ENCODE peak calls at places on chromosomes 5 and 9, in nine cellular contexts. One of them, this sample, is unnamed.
A peak's percentile ranks its signal among the peaks of the same experiment; 100 is the strongest.

GRCh38 chr5:58462623-58463230 is 2.8 kb upstream of the PLK2 start:
- DNase-seq in fibroblast of villous mesenchyme: peak; percentile 77
- DNase-seq in fibroblast of lung: peak; percentile 53
- DNase-seq in HepG2: peak; percentile 65
- DNase-seq in cardiac muscle cell: peak; percentile 82
- DNase-seq in OCI-LY7: peak; percentile 42
- DNase-seq in CD8-positive, alpha-beta T cell: peak; percentile 33
- DNase-seq in astrocyte: peak; percentile 38
- DNase-seq in heart left ventricle: peak; percentile 30
- DNase-seq in this sample: peak; percentile 80

GRCh38 chr5:68255305-68256130 is 40.0 kb downstream of the PIK3R1 start:
- DNase-seq in fibroblast of villous mesenchyme: peak; percentile 47
- DNase-seq in fibroblast of lung: no peak
- DNase-seq in HepG2: no peak
- DNase-seq in cardiac muscle cell: no peak
- DNase-seq in OCI-LY7: no peak
- DNase-seq in CD8-positive, alpha-beta T cell: no peak
- DNase-seq in astrocyte: no peak
- DNase-seq in heart left ventricle: no peak
- DNase-seq in this sample: no peak

GRCh38 chr5:60844429-60844890 is 391 bp upstream of the ELOVL7 start:
- DNase-seq in fibroblast of villous mesenchyme: peak; percentile 10
- DNase-seq in fibroblast of lung: peak; percentile 30
- DNase-seq in HepG2: peak; percentile 5
- DNase-seq in cardiac muscle cell: peak; percentile 17
- DNase-seq in OCI-LY7: no peak
- DNase-seq in CD8-positive, alpha-beta T cell: no peak
- DNase-seq in astrocyte: peak; percentile 16
- DNase-seq in heart left ventricle: no peak
- DNase-seq in this sample: peak; percentile 60

GRCh38 chr5:90547072-90547536 is 11.5 kb upstream of the ADGRV1 start:
- DNase-seq in fibroblast of villous mesenchyme: no peak
- DNase-seq in fibroblast of lung: no peak
- DNase-seq in HepG2: peak; percentile 62
- DNase-seq in cardiac muscle cell: no peak
- DNase-seq in OCI-LY7: no peak
- DNase-seq in CD8-positive, alpha-beta T cell: no peak
- DNase-seq in astrocyte: no peak
- DNase-seq in heart left ventricle: no peak
- DNase-seq in this sample: no peak

GRCh38 chr9:129382281-129383004 is 204.4 kb upstream of the IER5L start:
- DNase-seq in fibroblast of villous mesenchyme: no peak
- DNase-seq in fibroblast of lung: no peak
- DNase-seq in HepG2: no peak
- DNase-seq in cardiac muscle cell: peak; percentile 18
- DNase-seq in OCI-LY7: no peak
- DNase-seq in CD8-positive, alpha-beta T cell: no peak
- DNase-seq in astrocyte: no peak
- DNase-seq in heart left ventricle: no peak
- DNase-seq in this sample: no peak

GRCh38 chr5:54309751-54310432 is 481 bp downstream of the ARL15 start:
- DNase-seq in fibroblast of villous mesenchyme: peak; percentile 35
- DNase-seq in fibroblast of lung: peak; percentile 29
- DNase-seq in HepG2: no peak
- DNase-seq in cardiac muscle cell: peak; percentile 21
- DNase-seq in OCI-LY7: peak; percentile 31
- DNase-seq in CD8-positive, alpha-beta T cell: peak; percentile 46
- DNase-seq in astrocyte: no peak
- DNase-seq in heart left ventricle: peak; percentile 47
- DNase-seq in this sample: peak; percentile 61

GRCh38 chr9:135211524-135211890 is 124.0 kb downstream of the OLFM1 start:
- DNase-seq in fibroblast of villous mesenchyme: no peak
- DNase-seq in fibroblast of lung: no peak
- DNase-seq in HepG2: no peak
- DNase-seq in cardiac muscle cell: no peak
- DNase-seq in OCI-LY7: no peak
- DNase-seq in CD8-positive, alpha-beta T cell: no peak
- DNase-seq in astrocyte: no peak
- DNase-seq in heart left ventricle: no peak
- DNase-seq in this sample: no peak

GRCh38 chr9:7089794-7090193 is 332.0 kb downstream of the KDM4C start:
- DNase-seq in fibroblast of villous mesenchyme: no peak
- DNase-seq in fibroblast of lung: no peak
- DNase-seq in HepG2: no peak
- DNase-seq in cardiac muscle cell: no peak
- DNase-seq in OCI-LY7: no peak
- DNase-seq in CD8-positive, alpha-beta T cell: no peak
- DNase-seq in astrocyte: no peak
- DNase-seq in heart left ventricle: no peak
- DNase-seq in this sample: no peak

GRCh38 chr9:91207889-91208651 is 153.6 kb downstream of the AUH start:
- DNase-seq in fibroblast of villous mesenchyme: peak; percentile 83
- DNase-seq in fibroblast of lung: peak; percentile 58
- DNase-seq in HepG2: peak; percentile 88
- DNase-seq in cardiac muscle cell: peak; percentile 84
- DNase-seq in OCI-LY7: peak; percentile 94
- DNase-seq in CD8-positive, alpha-beta T cell: no peak
- DNase-seq in astrocyte: peak; percentile 58
- DNase-seq in heart left ventricle: no peak
- DNase-seq in this sample: peak; percentile 47

GRCh38 chr5:134637106-134637721 is 4.6 kb upstream of the SAR1B start:
- DNase-seq in fibroblast of villous mesenchyme: no peak
- DNase-seq in fibroblast of lung: no peak
- DNase-seq in HepG2: no peak
- DNase-seq in cardiac muscle cell: no peak
- DNase-seq in OCI-LY7: no peak
- DNase-seq in CD8-positive, alpha-beta T cell: no peak
- DNase-seq in astrocyte: no peak
- DNase-seq in heart left ventricle: no peak
- DNase-seq in this sample: no peak

GRCh38 chr9:13580760-13581159 is 301.3 kb upstream of the MPDZ start:
- DNase-seq in fibroblast of villous mesenchyme: no peak
- DNase-seq in fibroblast of lung: no peak
- DNase-seq in HepG2: no peak
- DNase-seq in cardiac muscle cell: no peak
- DNase-seq in OCI-LY7: no peak
- DNase-seq in CD8-positive, alpha-beta T cell: no peak
- DNase-seq in astrocyte: no peak
- DNase-seq in heart left ventricle: no peak
- DNase-seq in this sample: no peak

GRCh38 chr9:113958556-113958955 is 82.4 kb downstream of the ZNF618 start:
- DNase-seq in fibroblast of villous mesenchyme: no peak
- DNase-seq in fibroblast of lung: no peak
- DNase-seq in HepG2: no peak
- DNase-seq in cardiac muscle cell: no peak
- DNase-seq in OCI-LY7: no peak
- DNase-seq in CD8-positive, alpha-beta T cell: no peak
- DNase-seq in astrocyte: no peak
- DNase-seq in heart left ventricle: no peak
- DNase-seq in this sample: no peak

GRCh38 chr9:113687680-113688371 is 188.3 kb upstream of the ZNF618 start:
- DNase-seq in fibroblast of villous mesenchyme: peak; percentile 37
- DNase-seq in fibroblast of lung: no peak
- DNase-seq in HepG2: no peak
- DNase-seq in cardiac muscle cell: peak; percentile 72
- DNase-seq in OCI-LY7: no peak
- DNase-seq in CD8-positive, alpha-beta T cell: no peak
- DNase-seq in astrocyte: no peak
- DNase-seq in heart left ventricle: no peak
- DNase-seq in this sample: no peak

GRCh38 chr5:122089096-122089495 is 11.0 kb upstream of the LOX start:
- DNase-seq in fibroblast of villous mesenchyme: no peak
- DNase-seq in fibroblast of lung: peak; percentile 73
- DNase-seq in HepG2: no peak
- DNase-seq in cardiac muscle cell: peak; percentile 47
- DNase-seq in OCI-LY7: no peak
- DNase-seq in CD8-positive, alpha-beta T cell: no peak
- DNase-seq in astrocyte: peak; percentile 66
- DNase-seq in heart left ventricle: no peak
- DNase-seq in this sample: no peak

GRCh38 chr9:36924071-36924470 is 110.0 kb downstream of the PAX5 start:
- DNase-seq in fibroblast of villous mesenchyme: peak; percentile 63
- DNase-seq in fibroblast of lung: peak; percentile 92
- DNase-seq in HepG2: peak; percentile 45
- DNase-seq in cardiac muscle cell: peak; percentile 81
- DNase-seq in OCI-LY7: no peak
- DNase-seq in CD8-positive, alpha-beta T cell: no peak
- DNase-seq in astrocyte: peak; percentile 91
- DNase-seq in heart left ventricle: no peak
- DNase-seq in this sample: peak; percentile 82

GRCh38 chr5:34469971-34470370 is 186.2 kb upstream of the RAI14 start:
- DNase-seq in fibroblast of villous mesenchyme: no peak
- DNase-seq in fibroblast of lung: no peak
- DNase-seq in HepG2: no peak
- DNase-seq in cardiac muscle cell: no peak
- DNase-seq in OCI-LY7: no peak
- DNase-seq in CD8-positive, alpha-beta T cell: no peak
- DNase-seq in astrocyte: no peak
- DNase-seq in heart left ventricle: no peak
- DNase-seq in this sample: no peak

GRCh38 chr9:108835831-108836230 is 20.0 kb downstream of the ACTL7B start:
- DNase-seq in fibroblast of villous mesenchyme: no peak
- DNase-seq in fibroblast of lung: no peak
- DNase-seq in HepG2: no peak
- DNase-seq in cardiac muscle cell: no peak
- DNase-seq in OCI-LY7: no peak
- DNase-seq in CD8-positive, alpha-beta T cell: no peak
- DNase-seq in astrocyte: no peak
- DNase-seq in heart left ventricle: no peak
- DNase-seq in this sample: no peak

GRCh38 chr9:21682981-21683380 is 119.5 kb upstream of the MTAP start:
- DNase-seq in fibroblast of villous mesenchyme: peak; percentile 69
- DNase-seq in fibroblast of lung: peak; percentile 81
- DNase-seq in HepG2: no peak
- DNase-seq in cardiac muscle cell: peak; percentile 41
- DNase-seq in OCI-LY7: no peak
- DNase-seq in CD8-positive, alpha-beta T cell: no peak
- DNase-seq in astrocyte: peak; percentile 79
- DNase-seq in heart left ventricle: no peak
- DNase-seq in this sample: peak; percentile 83

GRCh38 chr5:102911973-102912372 is 156.9 kb downstream of the PAM start:
- DNase-seq in fibroblast of villous mesenchyme: peak; percentile 35
- DNase-seq in fibroblast of lung: peak; percentile 84
- DNase-seq in HepG2: no peak
- DNase-seq in cardiac muscle cell: peak; percentile 71
- DNase-seq in OCI-LY7: no peak
- DNase-seq in CD8-positive, alpha-beta T cell: no peak
- DNase-seq in astrocyte: peak; percentile 78
- DNase-seq in heart left ventricle: no peak
- DNase-seq in this sample: peak; percentile 55

GRCh38 chr5:134006119-134006514 is 1.3 kb upstream of the VDAC1 start:
- DNase-seq in fibroblast of villous mesenchyme: no peak
- DNase-seq in fibroblast of lung: no peak
- DNase-seq in HepG2: no peak
- DNase-seq in cardiac muscle cell: no peak
- DNase-seq in OCI-LY7: no peak
- DNase-seq in CD8-positive, alpha-beta T cell: no peak
- DNase-seq in astrocyte: no peak
- DNase-seq in heart left ventricle: no peak
- DNase-seq in this sample: no peak

GRCh38 chr9:135224921-135225541 is 137.6 kb downstream of the OLFM1 start:
- DNase-seq in fibroblast of villous mesenchyme: no peak
- DNase-seq in fibroblast of lung: no peak
- DNase-seq in HepG2: no peak
- DNase-seq in cardiac muscle cell: no peak
- DNase-seq in OCI-LY7: no peak
- DNase-seq in CD8-positive, alpha-beta T cell: no peak
- DNase-seq in astrocyte: no peak
- DNase-seq in heart left ventricle: no peak
- DNase-seq in this sample: no peak

GRCh38 chr5:168366124-168366523 is 74.7 kb downstream of the WWC1 start:
- DNase-seq in fibroblast of villous mesenchyme: peak; percentile 18
- DNase-seq in fibroblast of lung: peak; percentile 88
- DNase-seq in HepG2: no peak
- DNase-seq in cardiac muscle cell: peak; percentile 72
- DNase-seq in OCI-LY7: no peak
- DNase-seq in CD8-positive, alpha-beta T cell: no peak
- DNase-seq in astrocyte: peak; percentile 85
- DNase-seq in heart left ventricle: no peak
- DNase-seq in this sample: peak; percentile 93

GRCh38 chr5:139758510-139759036 is 37.0 kb upstream of the PSD2 start:
- DNase-seq in fibroblast of villous mesenchyme: no peak
- DNase-seq in fibroblast of lung: no peak
- DNase-seq in HepG2: no peak
- DNase-seq in cardiac muscle cell: no peak
- DNase-seq in OCI-LY7: no peak
- DNase-seq in CD8-positive, alpha-beta T cell: no peak
- DNase-seq in astrocyte: no peak
- DNase-seq in heart left ventricle: no peak
- DNase-seq in this sample: no peak
- TF ChIP-seq CTCF in fibroblast of villous mesenchyme: no peak
- TF ChIP-seq CTCF in fibroblast of lung: no peak
- TF ChIP-seq CTCF in HepG2: no peak
- TF ChIP-seq CTCF in cardiac muscle cell: no peak
- TF ChIP-seq CTCF in OCI-LY7: no peak
- TF ChIP-seq CTCF in CD8-positive, alpha-beta T cell: no peak
- TF ChIP-seq CTCF in astrocyte: no peak
- TF ChIP-seq CTCF in heart left ventricle: no peak
- TF ChIP-seq CTCF in this sample: no peak

DNA sequence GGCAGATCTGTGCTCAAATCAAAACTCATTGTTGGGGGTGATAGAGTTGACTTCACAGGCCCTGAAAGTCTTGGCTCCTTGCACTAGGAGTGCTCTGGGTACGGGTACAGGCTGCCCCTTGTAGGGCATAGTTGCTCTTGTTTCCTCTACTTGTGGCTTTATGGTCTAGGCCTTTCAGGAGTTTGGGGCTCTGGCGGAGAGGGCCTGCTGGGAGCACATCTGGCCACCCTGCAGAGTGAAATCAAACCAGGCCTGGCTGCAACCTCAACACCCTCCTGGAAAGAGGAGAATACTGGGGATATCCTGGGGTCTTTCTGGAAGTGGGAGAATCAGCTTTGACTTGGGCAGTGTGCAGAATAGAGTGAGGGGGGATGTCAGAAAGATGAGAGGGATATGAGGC is 1.5 kb downstream of the TGFBI start:
- DNase-seq in fibroblast of villous mesenchyme: peak; percentile 21
- DNase-seq in fibroblast of lung: no peak
- DNase-seq in HepG2: no peak
- DNase-seq in cardiac muscle cell: no peak
- DNase-seq in OCI-LY7: no peak
- DNase-seq in CD8-positive, alpha-beta T cell: no peak
- DNase-seq in astrocyte: no peak
- DNase-seq in heart left ventricle: no peak
- DNase-seq in this sample: no peak
- H3K4me3 ChIP-seq in fibroblast of villous mesenchyme: peak overlapping the region; percentile 90
- H3K4me3 ChIP-seq in fibroblast of lung: peak overlapping the region; percentile 72
- H3K4me3 ChIP-seq in HepG2: peak overlapping the region; percentile 85
- H3K4me3 ChIP-seq in cardiac muscle cell: no peak overlapping the region
- H3K4me3 ChIP-seq in OCI-LY7: no peak overlapping the region
- H3K4me3 ChIP-seq in CD8-positive, alpha-beta T cell: no peak overlapping the region
- H3K4me3 ChIP-seq in astrocyte: peak overlapping the region; percentile 84
- H3K4me3 ChIP-seq in heart left ventricle: peak overlapping the region; percentile 72
- H3K4me3 ChIP-seq in this sample: peak overlapping the region; percentile 60

GRCh38 chr9:9142001-9142400 is 1342.4 kb upstream of the DMAC1 start:
- DNase-seq in fibroblast of villous mesenchyme: no peak
- DNase-seq in fibroblast of lung: no peak
- DNase-seq in HepG2: no peak
- DNase-seq in cardiac muscle cell: no peak
- DNase-seq in OCI-LY7: no peak
- DNase-seq in CD8-positive, alpha-beta T cell: no peak
- DNase-seq in astrocyte: no peak
- DNase-seq in heart left ventricle: no peak
- DNase-seq in this sample: no peak
- TF ChIP-seq CTCF in fibroblast of villous mesenchyme: no peak
- TF ChIP-seq CTCF in fibroblast of lung: no peak
- TF ChIP-seq CTCF in HepG2: no peak
- TF ChIP-seq CTCF in cardiac muscle cell: no peak
- TF ChIP-seq CTCF in OCI-LY7: no peak
- TF ChIP-seq CTCF in CD8-positive, alpha-beta T cell: no peak
- TF ChIP-seq CTCF in astrocyte: no peak
- TF ChIP-seq CTCF in heart left ventricle: no peak
- TF ChIP-seq CTCF in this sample: no peak

GRCh38 chr9:132585954-132586829 is 3.8 kb downstream of the BARHL1 start:
- DNase-seq in fibroblast of villous mesenchyme: no peak
- DNase-seq in fibroblast of lung: no peak
- DNase-seq in HepG2: no peak
- DNase-seq in cardiac muscle cell: no peak
- DNase-seq in OCI-LY7: no peak
- DNase-seq in CD8-positive, alpha-beta T cell: no peak
- DNase-seq in astrocyte: no peak
- DNase-seq in heart left ventricle: no peak
- DNase-seq in this sample: no peak
- H3K4me3 ChIP-seq in fibroblast of villous mesenchyme: no peak overlapping the region
- H3K4me3 ChIP-seq in fibroblast of lung: no peak overlapping the region
- H3K4me3 ChIP-seq in HepG2: no peak overlapping the region
- H3K4me3 ChIP-seq in cardiac muscle cell: no peak overlapping the region
- H3K4me3 ChIP-seq in OCI-LY7: no peak overlapping the region
- H3K4me3 ChIP-seq in CD8-positive, alpha-beta T cell: no peak overlapping the region
- H3K4me3 ChIP-seq in astrocyte: no peak overlapping the region
- H3K4me3 ChIP-seq in heart left ventricle: no peak overlapping the region
- H3K4me3 ChIP-seq in this sample: no peak overlapping the region

This sample was measured in foreskin fibroblast.